ENCODE peak calls at places on chromosomes 1 and 21, in eight cellular contexts. V is foreskin fibroblast, D is IMR-90, I is astrocyte of the spinal cord, F is endothelial cell, H is GM23338, U is neural crest cell, S is cardiac fibroblast. O is an unnamed sample.

GRCh38 chr1:58919226-58919985 is 135.6 kb upstream of the JUN start:
- DNase-seq in H (no peak), V (no peak), S (no peak), F (no peak), U (no peak), D (no peak), I (no peak), O (no peak)

GRCh38 chr1:28329395-28330153 is 734 bp downstream of the MED18 start:
- DNase-seq in S (peak; percentile 37), V (no peak), I (peak; percentile 20), F (peak; percentile 26), H (peak; percentile 76), D (peak; percentile 21), U (peak; percentile 15), O (peak; percentile 18)

GRCh38 chr1:240797050-240797449 is 185.1 kb upstream of the GREM2 start:
- DNase-seq in U (no peak), D (peak; percentile 12), H (no peak), S (no peak), I (no peak), V (no peak), F (no peak), O (peak; percentile 90)

GRCh38 chr1:29120955-29121485 is 2.7 kb downstream of the TMEM200B start:
- DNase-seq in I (peak; percentile 38), U (peak; percentile 64), F (peak; percentile 77), V (peak; percentile 35), D (peak; percentile 16), H (peak; percentile 92), S (peak; percentile 49), O (no peak)

GRCh38 chr1:62068302-62068936 is 126.2 kb upstream of the L1TD1 start:
- DNase-seq in I (no peak), H (no peak), V (no peak), S (no peak), F (no peak), D (no peak), U (no peak), O (no peak)

GRCh38 chr21:46084709-46085108 is 13.2 kb upstream of the COL6A2 start:
- DNase-seq in F (no peak), D (no peak), S (no peak), U (no peak), H (no peak), I (no peak), V (no peak), O (peak; percentile 37)

GRCh38 chr21:43273708-43274021 is 104.9 kb downstream of the CRYAA start:
- DNase-seq in F (no peak), I (no peak), S (no peak), D (no peak), V (no peak), U (no peak), H (no peak), O (no peak)

GRCh38 chr1:55938376-55938850 is 641.0 kb downstream of the PLPP3 start:
- DNase-seq in V (no peak), F (no peak), S (peak; percentile 21), U (no peak), I (no peak), D (no peak), H (no peak), O (no peak)

DNA sequence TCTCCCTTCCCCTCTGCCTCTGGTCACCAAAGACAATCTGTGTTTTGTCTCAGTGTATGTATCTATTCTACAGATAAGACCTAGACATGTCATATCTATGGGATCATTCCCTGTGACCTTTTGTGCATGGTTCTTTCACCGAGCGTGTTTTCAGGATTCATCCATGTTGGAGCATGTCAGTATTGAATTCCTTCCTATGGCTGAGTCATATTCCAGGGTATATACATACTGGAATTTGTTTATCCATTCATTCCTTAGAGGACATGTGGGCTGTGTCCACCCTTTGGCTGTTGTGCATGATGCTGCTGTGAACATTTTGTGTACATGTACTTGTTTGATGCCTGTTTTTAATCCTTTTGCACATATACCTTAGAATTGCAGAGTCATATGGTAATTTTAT is 69.9 kb downstream of the NFASC start:
- DNase-seq in F (no peak), I (no peak), D (peak; percentile 4), S (no peak), H (no peak), U (no peak), V (no peak), O (peak; percentile 25)
- TF ChIP-seq CTCF in F (no peak), I (no peak), D (no peak), S (no peak), H (no peak), U (no peak), V (no peak), O (no peak)

DNA sequence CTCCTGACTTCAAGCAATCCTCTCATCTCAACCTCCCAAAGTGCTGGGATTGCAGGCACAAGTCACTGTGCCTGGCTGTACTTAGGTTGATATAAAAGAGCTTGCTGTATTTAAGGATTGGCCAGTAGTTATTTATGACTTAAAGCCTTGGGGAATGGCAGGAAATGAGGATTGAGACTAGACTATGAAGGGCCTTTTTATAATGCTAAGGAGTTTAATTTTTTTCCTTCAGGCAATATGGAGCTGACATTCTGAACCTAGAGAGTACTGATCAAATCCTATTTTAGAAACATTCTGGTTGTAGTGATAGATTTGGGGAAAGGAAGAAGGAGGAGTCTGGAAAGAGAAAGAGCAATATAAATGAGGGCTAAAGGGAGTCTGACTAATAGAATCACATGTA is 44.7 kb downstream of the MSH4 start:
- DNase-seq in U (no peak), V (no peak), S (no peak), I (no peak), D (no peak), F (no peak), H (no peak), O (no peak)
- TF ChIP-seq CTCF in U (no peak), V (no peak), S (no peak), I (no peak), D (no peak), F (no peak), H (no peak), O (no peak)

GRCh38 chr1:185213086-185213485 is 56.1 kb downstream of the SWT1 start:
- DNase-seq in F (no peak), U (no peak), I (peak; percentile 4), S (peak; percentile 3), V (no peak), H (no peak), D (peak; percentile 60), O (no peak)

GRCh38 chr1:185208626-185209170 is 51.7 kb downstream of the SWT1 start:
- DNase-seq in U (no peak), S (peak; percentile 62), F (no peak), V (no peak), D (peak; percentile 2), H (no peak), I (peak; percentile 1), O (no peak)

GRCh38 chr1:185207980-185208602 is 51.1 kb downstream of the SWT1 start:
- DNase-seq in H (no peak), S (no peak), I (no peak), V (no peak), U (no peak), D (peak; percentile 5), F (no peak), O (peak; percentile 29)

DNA sequence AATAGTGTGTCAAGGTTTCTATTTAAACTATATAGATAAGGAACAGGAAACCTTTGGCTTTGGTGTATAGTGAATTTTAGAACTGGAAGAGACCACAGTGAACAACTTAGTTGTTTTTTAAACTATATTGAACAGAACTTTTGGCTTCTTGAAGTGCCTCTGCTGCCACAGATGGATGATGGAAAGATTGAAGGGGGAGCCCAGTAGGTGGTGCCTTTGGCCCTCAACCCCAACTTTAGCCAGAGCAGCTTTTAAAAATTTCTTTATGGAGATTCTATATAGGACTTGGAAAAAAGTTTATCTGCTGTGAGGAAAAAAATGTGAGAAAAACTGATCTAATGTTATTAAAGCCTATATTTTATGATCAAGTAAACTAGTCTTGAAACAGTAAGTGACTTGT is 50.2 kb downstream of the SWT1 start:
- DNase-seq in S (no peak), I (no peak), V (no peak), H (no peak), D (no peak), U (no peak), F (no peak), O (no peak)
- TF ChIP-seq CTCF in S (no peak), I (no peak), V (no peak), H (peak; percentile 14), D (no peak), U (no peak), F (no peak), O (no peak)

DNA sequence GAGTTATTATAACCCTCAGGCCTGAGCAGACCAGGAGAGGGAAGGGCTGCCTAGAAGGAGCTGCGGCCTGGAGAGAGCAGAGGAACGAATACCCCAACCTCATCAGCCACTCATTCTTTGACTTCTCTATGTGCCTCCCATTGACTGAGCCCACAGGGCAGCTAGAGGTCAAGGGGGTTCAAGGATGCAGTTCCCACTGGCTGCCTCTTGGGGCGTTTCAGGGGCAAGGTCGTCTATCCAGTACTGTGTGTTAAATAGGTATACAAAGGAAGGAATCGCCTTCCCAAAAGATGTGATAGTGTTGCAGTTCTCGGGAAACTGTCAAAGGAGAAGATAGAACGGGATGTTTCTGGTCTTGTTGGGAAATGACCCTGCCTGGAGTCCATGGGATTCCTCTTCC is 250.6 kb downstream of the PRDM2 start:
- DNase-seq in U (peak; percentile 20), F (peak; percentile 35), D (no peak), V (no peak), H (peak; percentile 76), S (no peak), I (no peak), O (peak; percentile 21)
- TF ChIP-seq CTCF in U (peak; percentile 50), F (peak; percentile 51), D (no peak), V (no peak), H (peak; percentile 70), S (peak; percentile 27), I (no peak), O (peak; percentile 16)

DNA sequence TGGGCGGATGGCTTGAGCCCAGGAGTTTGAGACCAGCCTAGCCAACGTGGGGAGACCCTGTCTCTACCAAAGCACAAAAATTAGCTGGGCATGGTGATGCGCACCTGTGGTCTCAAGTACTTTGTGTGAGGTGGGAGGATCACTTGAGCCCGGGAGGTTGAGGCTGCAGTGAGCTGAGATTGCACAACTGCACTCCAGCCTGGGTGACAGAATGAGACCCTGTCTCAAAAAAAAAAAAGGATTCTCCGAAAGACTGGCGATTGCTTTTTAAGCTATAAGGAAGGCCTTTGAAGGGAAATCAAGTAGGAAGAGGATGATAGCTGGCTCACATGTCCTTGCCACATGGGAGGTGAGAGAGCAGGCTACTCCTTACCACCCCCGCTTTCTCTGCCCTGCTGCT is 3.7 kb upstream of the LAMTOR5 start:
- DNase-seq in H (no peak), V (no peak), F (no peak), S (no peak), U (no peak), D (no peak), I (no peak), O (no peak)
- TF ChIP-seq CTCF in H (no peak), V (no peak), F (no peak), S (no peak), U (no peak), D (no peak), I (no peak), O (no peak)

GRCh38 chr1:226870323-226871046 is at the start of gene PSEN2:
- DNase-seq in V (peak; percentile 62), I (peak; percentile 23), U (peak; percentile 41), F (peak; percentile 58), D (peak; percentile 28), S (peak; percentile 55), H (peak; percentile 69), O (peak; percentile 74)
- TF ChIP-seq CTCF in V (no peak), I (no peak), U (peak; percentile 43), F (no peak), D (peak; percentile 31), S (no peak), H (no peak), O (peak; percentile 53)